ENCODE peak calls at places on chromosomes 16 and 17, in four cellular contexts. Y, Q, O and Z are unnamed samples.
A peak's percentile ranks its signal among the peaks of the same experiment; 100 is the strongest.

GRCh38 chr16:1503110-1503955 is 10.2 kb downstream of the TELO2 start:
- DNase-seq in Y (no peak), Q (no peak), O (no peak), Z (no peak)

GRCh38 chr16:22077700-22078313 is 14.5 kb upstream of the VWA3A start:
- DNase-seq in Y (peak; percentile 74), Q (peak; percentile 67), O (no peak), Z (peak; percentile 65)

GRCh38 chr16:86510465-86511261 is at the start of gene FOXF1:
- DNase-seq in Y (no peak), Q (no peak), O (no peak), Z (peak; percentile 41)

GRCh38 chr16:1635070-1635469 is 22.9 kb downstream of the CRAMP1 start:
- DNase-seq in Y (no peak), Q (no peak), O (no peak), Z (no peak)

GRCh38 chr17:69733171-69734014 is 318.9 kb downstream of the MAP2K6 start:
- DNase-seq in Y (no peak), Q (no peak), O (no peak), Z (no peak)

GRCh38 chr17:51796026-51796425 is 362.5 kb downstream of the CA10 start:
- DNase-seq in Y (no peak), Q (no peak), O (no peak), Z (no peak)

GRCh38 chr16:23324727-23325126 is 22.6 kb downstream of the SCNN1B start:
- DNase-seq in Y (peak; percentile 78), Q (peak; percentile 4), O (no peak), Z (no peak)

GRCh38 chr17:61972311-61972710 is 44.5 kb upstream of the INTS2 start:
- DNase-seq in Y (no peak), Q (no peak), O (no peak), Z (no peak)

GRCh38 chr17:65893692-65894279 is 298.1 kb downstream of the CEP112 start:
- DNase-seq in Y (no peak), Q (no peak), O (no peak), Z (no peak)

GRCh38 chr17:6326483-6326882 is 108.4 kb downstream of the AIPL1 start:
- DNase-seq in Y (no peak), Q (no peak), O (no peak), Z (no peak)

GRCh38 chr16:21302898-21303528 is 24.9 kb upstream of the CRYM start:
- DNase-seq in Y (no peak), Q (no peak), O (no peak), Z (no peak)

GRCh38 chr16:58027341-58028167 is 2.0 kb downstream of the MMP15 start:
- DNase-seq in Y (peak; percentile 71), Q (no peak), O (no peak), Z (no peak)

GRCh38 chr17:7352559-7352889 is 562 bp downstream of the KCTD11 start:
- DNase-seq in Y (no peak), Q (no peak), O (no peak), Z (no peak)

GRCh38 chr17:34624767-34625389 is 45.5 kb downstream of the TMEM132E start:
- DNase-seq in Y (no peak), Q (no peak), O (no peak), Z (no peak)

GRCh38 chr17:75814900-75815373 is 29.3 kb downstream of the UNC13D start:
- DNase-seq in Y (no peak), Q (no peak), O (no peak), Z (no peak)

GRCh38 chr16:30184430-30185140 is 1.2 kb downstream of the CORO1A start:
- DNase-seq in Y (peak; percentile 31), Q (peak; percentile 33), O (no peak), Z (peak; percentile 55)

GRCh38 chr16:2273931-2274330 is 6.0 kb upstream of the RNPS1 start:
- DNase-seq in Y (no peak), Q (no peak), O (no peak), Z (no peak)

GRCh38 chr16:29307598-29308507 is 98.7 kb downstream of the NPIPB11 start:
- DNase-seq in Y (no peak), Q (no peak), O (no peak), Z (no peak)

GRCh38 chr17:63930951-63931575 is 1.1 kb downstream of the CD79B start:
- DNase-seq in Y (peak; percentile 56), Q (peak; percentile 84), O (no peak), Z (peak; percentile 85)

GRCh38 chr16:85159226-85159980 is 47.1 kb upstream of the CIBAR2 start:
- DNase-seq in Y (no peak), Q (no peak), O (no peak), Z (no peak)

GRCh38 chr17:10261098-10261497 is 62.7 kb upstream of the GAS7 start:
- DNase-seq in Y (no peak), Q (no peak), O (no peak), Z (no peak)

GRCh38 chr17:19574956-19575355 is 41.3 kb downstream of the SLC47A1 start:
- DNase-seq in Y (no peak), Q (no peak), O (no peak), Z (no peak)

GRCh38 chr17:32755045-32755805 is 121.7 kb downstream of the MYO1D start:
- DNase-seq in Y (no peak), Q (peak; percentile 34), O (no peak), Z (peak; percentile 38)

GRCh38 chr17:39667262-39668140 is 752 bp upstream of the PNMT start:
- DNase-seq in Y (peak; percentile 57), Q (peak; percentile 55), O (no peak), Z (no peak)

GRCh38 chr16:1527836-1528811 is 5.3 kb upstream of the TMEM204 start:
- DNase-seq in Y (no peak), Q (no peak), O (no peak), Z (no peak)

GRCh38 chr16:67278773-67279295 is 498 bp upstream of the PLEKHG4 start:
- DNase-seq in Y (no peak), Q (peak; percentile 78), O (no peak), Z (peak; percentile 80)

GRCh38 chr16:35750157-35750689 is 2290.8 kb downstream of the TP53TG3F start:
- DNase-seq in Y (no peak), Q (no peak), O (no peak), Z (no peak)

GRCh38 chr16:83924686-83925085 is 25.8 kb downstream of the MLYCD start:
- DNase-seq in Y (no peak), Q (no peak), O (no peak), Z (no peak)

GRCh38 chr17:10871914-10872313 is 34.0 kb upstream of the PIRT start:
- DNase-seq in Y (peak; percentile 67), Q (no peak), O (no peak), Z (no peak)

DNA sequence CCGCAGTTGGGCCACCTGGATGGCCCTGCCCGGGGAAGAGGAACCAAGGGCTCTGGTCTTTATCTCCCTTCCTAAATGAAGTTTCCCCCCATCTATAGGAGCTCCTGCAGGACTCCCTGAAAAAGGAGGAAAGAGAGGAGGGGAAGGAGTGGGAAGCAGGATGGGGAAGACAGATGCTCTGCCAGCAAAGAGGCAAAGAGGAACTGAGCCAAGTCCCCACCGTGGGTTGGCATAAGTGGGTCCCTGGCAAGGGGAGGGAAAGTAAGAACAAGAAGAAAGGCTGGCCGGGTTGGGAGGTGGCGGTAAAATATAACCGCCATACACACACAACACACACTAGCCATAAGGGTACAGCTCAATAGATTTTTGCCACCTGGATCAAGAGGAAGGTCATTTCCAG is 6.1 kb upstream of the EIF1 start:
- DNase-seq in Y (no peak), Q (no peak), O (no peak), Z (no peak)
- TF ChIP-seq CTCF in Y (no peak), Q (no peak), O (no peak), Z (no peak)

DNA sequence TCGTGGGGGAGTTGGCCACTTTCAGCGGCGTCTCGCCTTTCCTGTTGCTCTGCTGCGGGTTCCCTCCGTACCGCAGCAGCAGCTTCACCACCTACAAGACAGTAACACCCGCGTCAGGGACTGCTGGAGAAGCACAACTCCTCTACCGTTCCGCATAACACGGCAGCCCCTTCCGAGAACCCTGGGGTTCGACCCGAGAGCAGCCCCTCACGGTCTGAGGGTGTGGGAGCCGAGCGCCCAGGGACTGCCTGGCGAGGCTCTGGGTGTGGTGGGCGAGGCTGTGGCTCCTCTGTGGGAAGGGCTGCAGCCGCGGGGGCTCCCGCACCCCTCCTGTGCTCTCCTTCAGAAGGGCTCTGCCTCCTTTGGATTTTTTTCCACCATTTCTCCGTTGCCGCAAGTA is 68.6 kb downstream of the ZNF778 start:
- DNase-seq in Y (no peak), Q (no peak), O (no peak), Z (no peak)
- TF ChIP-seq CTCF in Y (no peak), Q (no peak), O (no peak), Z (no peak)

GRCh38 chr17:81519284-81520020 is 6.9 kb upstream of the ACTG1 start:
- DNase-seq in Y (peak; percentile 81), Q (peak; percentile 77), O (no peak), Z (peak; percentile 83)
- TF ChIP-seq CTCF in Y (peak; percentile 51), Q (peak; percentile 42), O (peak; percentile 42), Z (peak; percentile 36)

GRCh38 chr17:4542726-4543191 is 12.4 kb downstream of the MYBBP1A start:
- DNase-seq in Y (peak; percentile 46), Q (no peak), O (no peak), Z (no peak)

GRCh38 chr17:4542003-4542725 is 13.0 kb downstream of the MYBBP1A start:
- DNase-seq in Y (no peak), Q (no peak), O (no peak), Z (no peak)

GRCh38 chr17:4541041-4541327 is 14.2 kb downstream of the MYBBP1A start:
- DNase-seq in Y (no peak), Q (no peak), O (no peak), Z (no peak)

GRCh38 chr17:4540224-4541040 is 14.8 kb downstream of the MYBBP1A start:
- DNase-seq in Y (peak; percentile 56), Q (no peak), O (no peak), Z (no peak)

DNA sequence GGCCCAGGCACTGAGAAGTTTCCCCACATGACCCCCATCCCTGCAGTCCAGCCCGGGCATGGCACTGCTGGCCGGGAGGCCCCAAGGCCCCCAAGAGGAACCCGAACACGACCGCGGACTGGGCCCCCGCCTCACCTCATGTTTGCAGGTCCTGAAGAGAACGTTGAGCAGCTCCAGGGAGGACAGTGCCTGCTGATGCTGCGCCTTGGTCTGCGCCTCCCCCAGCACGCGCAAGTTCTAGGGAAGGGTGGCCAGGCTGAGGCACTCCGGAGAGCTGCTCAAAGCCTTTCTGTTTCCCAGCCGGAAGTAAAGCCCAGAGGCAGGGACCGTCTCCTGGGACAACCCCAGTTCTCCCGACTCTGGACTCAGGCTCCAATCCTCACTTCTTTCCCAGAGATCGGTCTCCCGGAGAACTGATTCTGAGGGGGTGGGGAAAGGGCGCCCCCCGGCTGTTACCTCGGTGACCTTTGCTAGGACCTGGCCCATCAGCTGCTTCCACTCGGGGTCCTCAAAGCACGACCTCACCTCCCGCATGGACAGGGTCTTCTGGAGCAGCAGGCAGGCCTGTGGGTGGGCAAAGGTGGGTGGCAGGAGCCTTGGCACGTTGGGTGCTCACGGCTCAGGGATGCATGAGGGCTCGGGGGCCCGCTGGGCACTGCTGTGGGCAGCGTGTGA is 13.7 kb downstream of the MYBBP1A start:
- DNase-seq in Y (no peak), Q (no peak), O (no peak), Z (no peak)
- TF ChIP-seq CTCF in Y (no peak), Q (no peak), O (no peak), Z (no peak)

DNA sequence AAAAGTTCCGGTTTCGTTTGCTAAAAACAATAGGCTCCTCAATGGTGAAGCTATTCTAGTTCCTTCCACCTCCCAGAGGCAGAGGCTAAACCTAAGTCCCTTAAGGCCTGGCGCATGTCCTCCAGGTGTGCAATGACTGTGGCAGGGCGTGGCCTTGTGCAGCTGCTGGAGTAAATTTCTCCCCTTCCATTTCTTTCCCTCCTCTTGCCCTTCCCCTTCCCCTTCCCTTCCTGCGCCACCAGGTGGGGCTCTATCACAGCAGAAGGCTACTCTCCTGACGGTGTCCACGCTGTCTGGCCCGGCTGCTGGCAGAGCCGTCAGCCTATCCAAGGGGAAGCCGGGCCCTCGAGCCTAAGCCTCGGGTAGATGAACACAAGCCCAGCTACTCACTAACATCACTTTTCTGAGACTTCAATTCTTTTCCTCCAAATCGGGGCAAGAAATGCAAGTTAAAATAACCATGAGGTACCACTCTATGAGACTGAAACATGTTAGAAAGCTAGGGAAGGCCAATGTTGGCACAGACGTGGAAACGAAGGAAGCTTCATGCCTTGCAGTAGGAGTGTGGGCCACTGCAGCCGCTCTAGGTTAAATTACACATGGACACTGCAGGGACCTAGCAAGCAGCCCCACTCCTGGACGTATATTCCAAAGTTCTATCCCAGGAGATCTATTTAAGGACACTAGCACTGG is 34.4 kb downstream of the C16orf78 start:
- DNase-seq in Y (peak; percentile 84), Q (peak; percentile 79), O (no peak), Z (peak; percentile 82)
- TF ChIP-seq CTCF in Y (peak; percentile 86), Q (peak; percentile 92), O (peak; percentile 68), Z (peak; percentile 84)